ENCODE peak calls at places on chromosomes 4 and X, in ten cellular contexts. S is activated T-cell treated with anti-CD3 and anti-CD28 coated beads, Interleukin-2, amount 50 U/mL, for 4 hours; B is activated CD4-positive, alpha-beta T cell treated with anti-CD3 and anti-CD28 coated beads for 48 hours; I is AG04449; G is substantia nigra; T is uterus; Z is neural progenitor cell; L is head of caudate nucleus; O is breast epithelium; N is heart right ventricle. P is an unnamed sample.

GRCh38 chr4:658681-659667 is 15.1 kb downstream of the ATP5ME start:
- DNase-seq in L (no peak), O (no peak), B (no peak), T (no peak), Z (no peak), G (no peak), N (no peak), I (no peak), S (no peak), P (no peak)

GRCh38 chr4:91064157-91064853 is 937.1 kb downstream of the CCSER1 start:
- DNase-seq in Z (peak; percentile 80), S (no peak), I (no peak), G (no peak), O (no peak), L (no peak), T (no peak), N (peak; percentile 6), B (no peak), P (peak; percentile 76)

GRCh38 chr4:140013088-140013487 is 140.9 kb downstream of the MAML3 start:
- DNase-seq in S (no peak), B (no peak), N (no peak), T (no peak), I (no peak), Z (no peak), O (no peak), L (no peak), G (no peak), P (no peak)

GRCh38 chrX:130034178-130034577 is 51.7 kb downstream of the BCORL1 start:
- DNase-seq in Z (no peak), N (no peak), G (no peak), S (no peak), B (no peak), O (no peak), L (no peak), I (no peak), T (no peak), P (no peak)

GRCh38 chr4:26235500-26235899 is 85.3 kb upstream of the RBPJ start:
- DNase-seq in Z (no peak), S (no peak), T (peak; percentile 35), G (peak; percentile 43), L (peak; percentile 44), B (no peak), O (no peak), I (peak; percentile 37), N (peak; percentile 13), P (peak; percentile 72)

GRCh38 chr4:177583000-177583399 is 140.8 kb upstream of the AGA start:
- DNase-seq in N (no peak), S (no peak), L (no peak), Z (no peak), B (no peak), T (no peak), I (no peak), G (no peak), O (no peak), P (no peak)

GRCh38 chr4:152437561-152437960 is 98.3 kb downstream of the FBXW7 start:
- DNase-seq in G (no peak), I (no peak), O (no peak), L (no peak), Z (no peak), S (no peak), B (no peak), N (no peak), T (no peak), P (no peak)

GRCh38 chrX:130179579-130180215 is 7.9 kb downstream of the RAB33A start:
- DNase-seq in I (no peak), G (no peak), L (no peak), Z (no peak), T (no peak), B (no peak), N (no peak), S (no peak), O (no peak), P (no peak)

GRCh38 chr4:137274404-137274803 is 257.9 kb downstream of the PCDH18 start:
- DNase-seq in Z (no peak), S (no peak), T (no peak), N (no peak), L (no peak), G (no peak), O (no peak), B (no peak), I (no peak), P (peak; percentile 58)

GRCh38 chr4:185716008-185716976 is 95.7 kb downstream of the SORBS2 start:
- DNase-seq in O (no peak), L (no peak), B (no peak), S (no peak), T (no peak), N (no peak), G (peak; percentile 17), I (no peak), Z (no peak), P (no peak)

GRCh38 chr4:40323866-40324265 is 11.3 kb upstream of the CHRNA9 start:
- DNase-seq in O (no peak), L (no peak), T (peak; percentile 39), I (no peak), S (no peak), G (no peak), B (no peak), Z (no peak), N (no peak), P (no peak)

GRCh38 chrX:32749075-32749474 is 462.3 kb downstream of the DMD start:
- DNase-seq in Z (no peak), T (no peak), O (no peak), B (no peak), N (no peak), S (no peak), G (no peak), I (no peak), L (no peak), P (no peak)

GRCh38 chr4:15781427-15782095 is 3.4 kb downstream of the CD38 start:
- DNase-seq in O (no peak), L (no peak), G (no peak), T (no peak), Z (no peak), N (no peak), B (peak; percentile 56), S (no peak), I (no peak), P (no peak)

GRCh38 chr4:8274772-8275241 is 5.3 kb downstream of the HTRA3 start:
- DNase-seq in S (no peak), I (peak; percentile 36), L (peak; percentile 65), O (peak; percentile 65), T (peak; percentile 92), N (peak; percentile 87), Z (peak; percentile 95), B (no peak), G (peak; percentile 72), P (peak; percentile 67)

GRCh38 chrX:28491322-28491721 is 95.9 kb upstream of the IL1RAPL1 start:
- DNase-seq in I (no peak), Z (no peak), G (no peak), B (no peak), N (no peak), S (no peak), O (no peak), L (no peak), T (no peak), P (no peak)

GRCh38 chr4:77006753-77007355 is 57.3 kb downstream of the SEPTIN11 start:
- DNase-seq in Z (no peak), L (no peak), I (no peak), B (no peak), T (no peak), G (no peak), S (no peak), N (no peak), O (no peak), P (no peak)

GRCh38 chrX:1476682-1477081 is 24.0 kb upstream of the ASMTL start:
- DNase-seq in Z (no peak), B (no peak), G (no peak), N (no peak), L (no peak), I (no peak), T (no peak), O (no peak), S (no peak), P (no peak)

GRCh38 chr4:37847311-37847710 is 20.8 kb downstream of the PGM2 start:
- DNase-seq in N (no peak), G (no peak), I (no peak), T (no peak), O (no peak), Z (no peak), S (no peak), B (no peak), L (no peak), P (no peak)

GRCh38 chrX:34275710-34276109 is 143.6 kb upstream of the FAM47A start:
- DNase-seq in L (no peak), N (no peak), G (no peak), O (no peak), Z (peak; percentile 25), I (no peak), S (no peak), B (no peak), T (no peak), P (no peak)

GRCh38 chr4:182807346-182807745 is 109.8 kb downstream of the DCTD start:
- DNase-seq in G (no peak), B (no peak), I (no peak), T (no peak), N (no peak), O (no peak), Z (no peak), S (no peak), L (no peak), P (no peak)

GRCh38 chrX:53666171-53666570 is 20.3 kb downstream of the HUWE1 start:
- DNase-seq in N (no peak), B (no peak), L (no peak), Z (no peak), O (no peak), S (no peak), T (no peak), G (no peak), I (no peak), P (no peak)

GRCh38 chrX:133745361-133745760 is 240.0 kb downstream of the GPC3 start:
- DNase-seq in I (no peak), S (no peak), N (no peak), T (no peak), G (no peak), Z (no peak), O (no peak), L (no peak), B (no peak), P (no peak)

GRCh38 chr4:162706051-162706450 is 460.6 kb downstream of the NAF1 start:
- DNase-seq in S (no peak), L (no peak), O (no peak), N (no peak), Z (no peak), G (no peak), I (no peak), T (no peak), B (no peak), P (peak; percentile 10)

GRCh38 chrX:47723689-47724088 is 64.7 kb upstream of the UXT start:
- DNase-seq in B (peak; percentile 42), G (no peak), I (no peak), O (no peak), L (no peak), Z (peak; percentile 15), T (no peak), N (no peak), S (no peak), P (no peak)

GRCh38 chr4:183532823-183533222 is 28.0 kb downstream of the ING2 start:
- DNase-seq in L (no peak), T (no peak), O (no peak), S (no peak), G (no peak), B (no peak), N (no peak), I (peak; percentile 33), Z (no peak), P (no peak)

GRCh38 chr4:84085986-84086385 is 413.1 kb downstream of the NKX6-1 start:
- DNase-seq in G (peak; percentile 12), Z (no peak), I (no peak), N (no peak), T (no peak), S (no peak), L (no peak), O (no peak), B (no peak), P (no peak)

GRCh38 chr4:76779740-76780459 is 118.0 kb downstream of the SOWAHB start:
- DNase-seq in B (no peak), Z (no peak), N (no peak), G (no peak), S (no peak), L (no peak), T (no peak), O (no peak), I (no peak), P (peak; percentile 30)

GRCh38 chr4:38368612-38369011 is 295.4 kb upstream of the KLF3 start:
- DNase-seq in L (no peak), T (no peak), N (no peak), O (no peak), G (no peak), S (no peak), Z (no peak), B (peak; percentile 5), I (no peak), P (peak; percentile 78)

P was measured in cardiac muscle cell.